ENCODE peak calls at places on chromosomes 2 and 18, in six cellular contexts. H is trophoblast cell; L is hypothalamus; V is GM20000; K is activated CD8-positive, alpha-beta memory T cell treated with anti-CD3 and anti-CD28 coated beads for 24 hours; X is GM04504. C is an unnamed sample.

GRCh38 chr2:47251404-47251675 is 96.2 kb upstream of the STPG4 start:
- DNase-seq in H (no peak), L (no peak), V (no peak), K (no peak), X (no peak), C (no peak)

GRCh38 chr2:233198026-233198425 is 53.4 kb upstream of the ATG16L1 start:
- DNase-seq in H (no peak), L (no peak), V (no peak), K (no peak), X (no peak), C (no peak)

GRCh38 chr2:127174977-127175376 is 45.1 kb downstream of the CYP27C1 start:
- DNase-seq in H (no peak), L (no peak), V (no peak), K (no peak), X (no peak), C (no peak)

GRCh38 chr2:158828378-158829136 is 33.4 kb downstream of the DAPL1 start:
- DNase-seq in H (peak; percentile 25), L (no peak), V (no peak), K (no peak), X (no peak), C (no peak)

GRCh38 chr2:149703281-149703680 is 115.7 kb upstream of the MMADHC start:
- DNase-seq in H (no peak), L (no peak), V (no peak), K (no peak), X (no peak), C (no peak)

GRCh38 chr18:57002627-57003026 is 144.3 kb upstream of the BOD1L2 start:
- DNase-seq in H (no peak), L (no peak), V (no peak), K (no peak), X (no peak), C (no peak)

GRCh38 chr2:101349893-101350662 is 37.2 kb downstream of the CREG2 start:
- DNase-seq in H (peak; percentile 22), L (no peak), V (no peak), K (no peak), X (no peak), C (no peak)

GRCh38 chr2:143482316-143482715 is 353.1 kb downstream of the ARHGAP15 start:
- DNase-seq in H (no peak), L (no peak), V (no peak), K (no peak), X (no peak), C (no peak)

GRCh38 chr18:58848685-58849084 is 16.0 kb upstream of the ZNF532 start:
- DNase-seq in H (peak; percentile 94), L (no peak), V (no peak), K (no peak), X (no peak), C (no peak)

GRCh38 chr18:60022671-60023276 is 123.0 kb downstream of the PMAIP1 start:
- DNase-seq in H (no peak), L (no peak), V (no peak), K (no peak), X (no peak), C (no peak)

GRCh38 chr2:202780514-202781021 is 91.0 kb downstream of the ICA1L start:
- DNase-seq in H (peak; percentile 82), L (no peak), V (peak; percentile 60), K (no peak), X (no peak), C (no peak)

GRCh38 chr2:37984589-37984988 is 59.5 kb downstream of the RMDN2 start:
- DNase-seq in H (no peak), L (no peak), V (no peak), K (no peak), X (no peak), C (no peak)

GRCh38 chr2:60520917-60521539 is 32.4 kb downstream of the BCL11A start:
- DNase-seq in H (no peak), L (no peak), V (no peak), K (no peak), X (no peak), C (no peak)

GRCh38 chr18:10140928-10141327 is 227.1 kb downstream of the VAPA start:
- DNase-seq in H (peak; percentile 49), L (no peak), V (no peak), K (no peak), X (peak; percentile 67), C (no peak)

GRCh38 chr2:142140434-142140845 is 9.6 kb upstream of the LRP1B start:
- DNase-seq in H (peak; percentile 47), L (no peak), V (no peak), K (no peak), X (peak; percentile 5), C (no peak)

GRCh38 chr2:18219676-18220075 is 340.8 kb downstream of the RDH14 start:
- DNase-seq in H (no peak), L (no peak), V (no peak), K (no peak), X (no peak), C (no peak)

GRCh38 chr18:1995041-1995612 is 576.2 kb downstream of the METTL4 start:
- DNase-seq in H (no peak), L (no peak), V (no peak), K (no peak), X (no peak), C (no peak)

GRCh38 chr2:74079522-74080341 is 68.0 kb downstream of the BOLA3 start:
- DNase-seq in H (peak; percentile 36), L (no peak), V (peak; percentile 74), K (no peak), X (no peak), C (no peak)

GRCh38 chr2:9648821-9649220 is 18.0 kb upstream of the YWHAQ start:
- DNase-seq in H (no peak), L (no peak), V (no peak), K (no peak), X (no peak), C (no peak)

GRCh38 chr2:20509766-20510490 is 63.1 kb downstream of the RHOB start:
- DNase-seq in H (peak; percentile 90), L (no peak), V (no peak), K (no peak), X (no peak), C (no peak)

GRCh38 chr2:241300000-241300399 is 15.5 kb downstream of the HDLBP start:
- DNase-seq in H (no peak), L (no peak), V (no peak), K (peak; percentile 67), X (no peak), C (no peak)

GRCh38 chr2:10686176-10686575 is 3.6 kb downstream of the NOL10 start:
- DNase-seq in H (no peak), L (no peak), V (no peak), K (no peak), X (no peak), C (no peak)

GRCh38 chr2:74514368-74515270 is at the start of gene TLX2:
- DNase-seq in H (no peak), L (no peak), V (peak; percentile 53), K (no peak), X (no peak), C (no peak)

GRCh38 chr2:112147796-112148195 is 9.6 kb downstream of the FBLN7 start:
- DNase-seq in H (no peak), L (no peak), V (no peak), K (peak; percentile 26), X (no peak), C (no peak)

GRCh38 chr18:63683152-63683551 is 19.6 kb upstream of the SERPINB11 start:
- DNase-seq in H (peak; percentile 79), L (no peak), V (no peak), K (no peak), X (peak; percentile 90), C (no peak)

GRCh38 chr2:82790277-82791021 is 1668.6 kb downstream of the SUCLG1 start:
- DNase-seq in H (no peak), L (no peak), V (no peak), K (no peak), X (peak; percentile 61), C (no peak)

GRCh38 chr2:174972924-174973323 is 32.3 kb downstream of the CHN1 start:
- DNase-seq in H (peak; percentile 89), L (no peak), V (no peak), K (no peak), X (peak; percentile 35), C (no peak)

GRCh38 chr2:99101697-99102096 is 39.8 kb upstream of the C2orf15 start:
- DNase-seq in H (peak; percentile 2), L (no peak), V (no peak), K (no peak), X (no peak), C (no peak)

GRCh38 chr18:50218432-50219197 is 23.7 kb upstream of the MYO5B start:
- DNase-seq in H (peak; percentile 29), L (no peak), V (peak; percentile 62), K (peak; percentile 63), X (peak; percentile 3), C (peak; percentile 16)

GRCh38 chr2:24493713-24494112 is 2.7 kb downstream of the NCOA1 start:
- DNase-seq in H (peak; percentile 94), L (no peak), V (no peak), K (no peak), X (no peak), C (no peak)

GRCh38 chr2:43183743-43184142 is 42.7 kb downstream of the ZFP36L2 start:
- DNase-seq in H (no peak), L (no peak), V (no peak), K (no peak), X (no peak), C (no peak)

C was measured in T follicular helper cell.